ENCODE peak calls at places on chromosome 6, in seven cellular contexts. U is stimulated activated CD4-positive, alpha-beta T cell treated with anti-CD3 and anti-CD28 coated beads, Interleukin-12 subunit alpha, Interleukin-12 subunit beta, amount 100 ng/mL, for 4 hours; Z is NCI-H1105; T is Ammon's horn; C is SK-N-SH; B is HTR-8/SVneo; S is NCI-H2171. E is an unnamed sample.

GRCh38 chr6:77466055-77467028 is 3.1 kb upstream of the HTR1B start:
- DNase-seq in U (no peak), Z (no peak), T (peak), C (peak), B (no peak), S (no peak), E (no peak)

GRCh38 chr6:15493437-15494168 is 169.2 kb downstream of the DTNBP1 start:
- DNase-seq in U (no peak), Z (no peak), T (no peak), C (no peak), B (no peak), S (peak), E (no peak)

GRCh38 chr6:110341671-110342304 is 16.4 kb downstream of the METTL24 start:
- DNase-seq in U (no peak), Z (no peak), T (no peak), C (peak), B (no peak), S (no peak), E (no peak)

GRCh38 chr6:90764001-90764400 is 177.1 kb upstream of the MAP3K7 start:
- DNase-seq in U (no peak), Z (no peak), T (no peak), C (no peak), B (no peak), S (no peak), E (no peak)

GRCh38 chr6:41122373-41122772 is 31.8 kb downstream of the TREML1 start:
- DNase-seq in U (no peak), Z (no peak), T (no peak), C (no peak), B (no peak), S (no peak), E (no peak)

GRCh38 chr6:6771964-6772363 is 183.4 kb downstream of the LY86 start:
- DNase-seq in U (no peak), Z (no peak), T (no peak), C (no peak), B (no peak), S (peak), E (no peak)

GRCh38 chr6:36633915-36634314 is 39.8 kb downstream of the SRSF3 start:
- DNase-seq in U (no peak), Z (peak), T (no peak), C (peak), B (no peak), S (no peak), E (no peak)

GRCh38 chr6:156949376-156949775 is 172.2 kb downstream of the ARID1B start:
- DNase-seq in U (no peak), Z (no peak), T (no peak), C (no peak), B (peak), S (no peak), E (no peak)

GRCh38 chr6:89351632-89352328 is 742 bp downstream of the UBE2J1 start:
- DNase-seq in U (no peak), Z (peak), T (no peak), C (peak), B (no peak), S (no peak), E (no peak)

GRCh38 chr6:151885234-151885633 is 77.8 kb downstream of the ESR1 start:
- DNase-seq in U (no peak), Z (no peak), T (no peak), C (no peak), B (no peak), S (no peak), E (no peak)

GRCh38 chr6:74717591-74717990 is 488.3 kb downstream of the COL12A1 start:
- DNase-seq in U (no peak), Z (no peak), T (no peak), C (no peak), B (no peak), S (no peak), E (no peak)

GRCh38 chr6:134438825-134439224 is 120.9 kb upstream of the SGK1 start:
- DNase-seq in U (no peak), Z (no peak), T (no peak), C (no peak), B (no peak), S (no peak), E (no peak)

GRCh38 chr6:28606424-28607391 is 81.0 kb downstream of the GPX5 start:
- DNase-seq in U (peak), Z (peak), T (peak), C (peak), B (peak), S (peak), E (no peak)

GRCh38 chr6:101393291-101394251 is at the start of gene GRIK2:
- DNase-seq in U (no peak), Z (peak), T (peak), C (peak), B (peak), S (peak), E (no peak)

GRCh38 chr6:132669690-132670291 is 10.8 kb upstream of the TAAR1 start:
- DNase-seq in U (no peak), Z (peak), T (peak), C (peak), B (peak), S (peak), E (no peak)

GRCh38 chr6:99330159-99330558 is 19.3 kb downstream of the FAXC start:
- DNase-seq in U (peak), Z (peak), T (peak), C (peak), B (peak), S (no peak), E (peak)

GRCh38 chr6:139983555-139984276 is 609.3 kb upstream of the CITED2 start:
- DNase-seq in U (no peak), Z (no peak), T (no peak), C (no peak), B (no peak), S (no peak), E (no peak)

GRCh38 chr6:81894788-81895221 is 142.3 kb upstream of the TENT5A start:
- DNase-seq in U (no peak), Z (no peak), T (peak), C (no peak), B (no peak), S (no peak), E (no peak)

GRCh38 chr6:167968091-167968490 is 29.4 kb upstream of the KIF25 start:
- DNase-seq in U (peak), Z (peak), T (no peak), C (peak), B (no peak), S (no peak), E (no peak)

GRCh38 chr6:119980802-119981201 is 631.2 kb upstream of the MAN1A1 start:
- DNase-seq in U (no peak), Z (no peak), T (no peak), C (no peak), B (no peak), S (no peak), E (no peak)

GRCh38 chr6:98787401-98787800 is 47.0 kb upstream of the POU3F2 start:
- DNase-seq in U (no peak), Z (peak), T (peak), C (no peak), B (no peak), S (no peak), E (no peak)

GRCh38 chr6:33672808-33673207 is 38.7 kb downstream of the UQCC2 start:
- DNase-seq in U (no peak), Z (no peak), T (no peak), C (peak), B (peak), S (no peak), E (no peak)

GRCh38 chr6:169323221-169323620 is 69.6 kb upstream of the THBS2 start:
- DNase-seq in U (no peak), Z (no peak), T (no peak), C (no peak), B (no peak), S (no peak), E (no peak)

GRCh38 chr6:10014561-10014960 is 400.3 kb downstream of the TFAP2A start:
- DNase-seq in U (no peak), Z (no peak), T (peak), C (no peak), B (no peak), S (no peak), E (no peak)

GRCh38 chr6:78427386-78427785 is 440.0 kb upstream of the IRAK1BP1 start:
- DNase-seq in U (no peak), Z (no peak), T (no peak), C (no peak), B (no peak), S (no peak), E (no peak)

GRCh38 chr6:134295953-134296553 is 21.9 kb downstream of the SGK1 start:
- DNase-seq in U (no peak), Z (no peak), T (peak), C (no peak), B (peak), S (peak), E (no peak)

GRCh38 chr6:8389034-8389818 is 46.1 kb downstream of the SLC35B3 start:
- DNase-seq in U (no peak), Z (peak), T (no peak), C (no peak), B (no peak), S (no peak), E (no peak)

GRCh38 chr6:21749754-21750153 is 156.2 kb downstream of the SOX4 start:
- DNase-seq in U (no peak), Z (peak), T (no peak), C (peak), B (no peak), S (no peak), E (no peak)

GRCh38 chr6:143054329-143054728 is 6.4 kb upstream of the AIG1 start:
- DNase-seq in U (no peak), Z (no peak), T (no peak), C (no peak), B (no peak), S (no peak), E (no peak)

GRCh38 chr6:20117474-20117873 is 94.8 kb downstream of the MBOAT1 start:
- DNase-seq in U (no peak), Z (no peak), T (no peak), C (no peak), B (no peak), S (no peak), E (no peak)

GRCh38 chr6:90226257-90226656 is 70.4 kb downstream of the BACH2 start:
- DNase-seq in U (no peak), Z (no peak), T (peak), C (no peak), B (no peak), S (no peak), E (no peak)

E was measured in effector memory CD4-positive, alpha-beta T cell.